ENCODE peak calls at places on chromosomes 1 and 21, in nine cellular contexts. W, B, R, G, Q, K, C, X and I are unnamed samples.

GRCh38 chr1:214331827-214332423 is 51.0 kb downstream of the SMYD2 start:
- DNase-seq in R (peak; percentile 33), B (peak; percentile 2), G (peak; percentile 33), K (peak; percentile 65), Q (peak; percentile 59), W (peak; percentile 61), C (peak; percentile 70), X (peak; percentile 64), I (peak; percentile 45)

GRCh38 chr1:227855687-227856086 is 40.2 kb downstream of the PRSS38 start:
- DNase-seq in K (no peak), W (no peak), Q (no peak), X (no peak), B (no peak), C (no peak), G (no peak), R (no peak), I (no peak)

GRCh38 chr1:237492359-237492758 is 398.4 kb downstream of the ZP4 start:
- DNase-seq in G (no peak), Q (no peak), C (no peak), B (no peak), R (no peak), K (no peak), X (peak; percentile 1), W (no peak), I (no peak)

GRCh38 chr1:32266926-32267645 is 16.0 kb downstream of the LCK start:
- DNase-seq in B (no peak), Q (peak; percentile 56), G (no peak), K (no peak), W (no peak), R (no peak), X (no peak), C (no peak), I (no peak)

GRCh38 chr1:26361605-26362122 is 7.7 kb upstream of the CRYBG2 start:
- DNase-seq in B (no peak), W (no peak), Q (no peak), G (no peak), K (no peak), X (no peak), R (no peak), C (no peak), I (no peak)

GRCh38 chr1:6007318-6008083 is 15.3 kb upstream of the NPHP4 start:
- DNase-seq in C (no peak), G (no peak), Q (peak; percentile 80), B (no peak), W (no peak), K (no peak), X (no peak), R (no peak), I (no peak)

GRCh38 chr1:100122177-100122576 is 10.6 kb downstream of the SASS6 start:
- DNase-seq in R (no peak), C (no peak), K (no peak), Q (no peak), G (no peak), X (no peak), W (no peak), B (no peak), I (no peak)

GRCh38 chr1:67675800-67676199 is 9.2 kb upstream of the GADD45A start:
- DNase-seq in B (no peak), R (no peak), K (no peak), W (no peak), X (no peak), G (no peak), C (no peak), Q (no peak), I (no peak)

GRCh38 chr1:40651138-40651857 is 14.2 kb downstream of the RIMS3 start:
- DNase-seq in G (no peak), R (no peak), W (peak; percentile 82), K (no peak), X (peak; percentile 27), Q (no peak), B (no peak), C (no peak), I (no peak)

GRCh38 chr1:175675017-175675416 is 68.4 kb downstream of the TNR start:
- DNase-seq in B (no peak), C (no peak), R (no peak), X (no peak), Q (no peak), W (no peak), G (no peak), K (no peak), I (no peak)

GRCh38 chr1:8397511-8397910 is 79.6 kb downstream of the SLC45A1 start:
- DNase-seq in W (no peak), R (no peak), Q (peak; percentile 28), B (no peak), K (no peak), G (no peak), C (no peak), X (peak; percentile 64), I (no peak)

GRCh38 chr1:88985033-88985432 is 7.4 kb downstream of the KYAT3 start:
- DNase-seq in Q (peak; percentile 90), R (no peak), W (no peak), K (no peak), B (no peak), G (no peak), C (no peak), X (no peak), I (peak; percentile 70)

GRCh38 chr1:62588000-62588399 is 9.3 kb upstream of the ANGPTL3 start:
- DNase-seq in R (no peak), K (no peak), Q (peak; percentile 8), X (no peak), C (no peak), G (no peak), W (no peak), B (no peak), I (no peak)

GRCh38 chr1:213423585-213423984 is 372.5 kb downstream of the RPS6KC1 start:
- DNase-seq in X (no peak), G (no peak), W (no peak), K (no peak), C (no peak), B (no peak), R (no peak), Q (no peak), I (peak; percentile 79)

GRCh38 chr1:62530516-62531154 is 66.7 kb upstream of the ANGPTL3 start:
- DNase-seq in W (peak; percentile 52), C (no peak), K (peak; percentile 32), Q (peak; percentile 36), X (no peak), R (no peak), B (no peak), G (no peak), I (no peak)

GRCh38 chr1:203200059-203200553 is 13.6 kb upstream of the CHI3L1 start:
- DNase-seq in B (no peak), X (no peak), K (no peak), C (no peak), W (no peak), Q (no peak), G (no peak), R (no peak), I (no peak)

GRCh38 chr1:41044197-41044596 is 22.7 kb upstream of the SLFNL1 start:
- DNase-seq in R (no peak), G (no peak), X (no peak), W (peak; percentile 39), C (no peak), B (no peak), Q (no peak), K (no peak), I (no peak)

GRCh38 chr1:10714337-10715114 is 81.9 kb downstream of the CASZ1 start:
- DNase-seq in R (no peak), G (no peak), B (no peak), W (no peak), K (no peak), X (no peak), C (no peak), Q (peak; percentile 16), I (peak; percentile 19)

GRCh38 chr1:239987103-239987745 is 104.5 kb upstream of the FMN2 start:
- DNase-seq in K (peak; percentile 45), C (peak; percentile 32), B (no peak), W (no peak), R (no peak), G (no peak), X (peak; percentile 28), Q (peak; percentile 41), I (peak; percentile 55)

GRCh38 chr1:170580636-170581035 is 48.7 kb downstream of the GORAB start:
- DNase-seq in K (no peak), G (no peak), B (no peak), C (no peak), Q (no peak), X (no peak), R (no peak), W (no peak), I (no peak)

GRCh38 chr1:202861420-202862121 is 27.4 kb downstream of the RABIF start:
- DNase-seq in B (peak; percentile 12), W (peak; percentile 94), G (peak; percentile 5), C (peak; percentile 59), K (peak; percentile 91), X (peak; percentile 83), R (peak; percentile 2), Q (peak; percentile 95), I (peak; percentile 93)

GRCh38 chr1:245380790-245381535 is 226.2 kb downstream of the KIF26B start:
- DNase-seq in X (peak; percentile 62), Q (peak; percentile 26), K (no peak), B (no peak), C (no peak), G (no peak), W (no peak), R (no peak), I (peak; percentile 29)

GRCh38 chr21:15732290-15732995 is 2.7 kb downstream of the USP25 start:
- DNase-seq in R (no peak), C (no peak), Q (peak; percentile 39), B (no peak), K (no peak), X (peak; percentile 68), G (no peak), W (no peak), I (no peak)

GRCh38 chr1:79695133-79695532 is 688.6 kb upstream of the ADGRL4 start:
- DNase-seq in C (no peak), X (no peak), Q (no peak), B (no peak), K (no peak), W (no peak), R (no peak), G (no peak), I (no peak)

GRCh38 chr1:65377496-65378268 is 42.8 kb upstream of the LEPR start:
- DNase-seq in K (no peak), R (no peak), C (no peak), B (no peak), X (no peak), W (no peak), Q (no peak), G (no peak), I (no peak)

GRCh38 chr1:167517535-167518330 is 596 bp downstream of the CD247 start:
- DNase-seq in W (peak; percentile 40), K (no peak), B (peak; percentile 85), R (peak; percentile 77), G (peak; percentile 78), C (peak; percentile 96), X (no peak), Q (peak; percentile 91), I (no peak)

GRCh38 chr1:20328201-20328600 is 37.5 kb downstream of the VWA5B1 start:
- DNase-seq in X (no peak), G (no peak), C (no peak), B (no peak), W (no peak), K (no peak), R (no peak), Q (no peak), I (no peak)

GRCh38 chr21:25862596-25862995 is 127.8 kb downstream of the GABPA start:
- DNase-seq in X (peak; percentile 63), W (no peak), B (no peak), R (no peak), C (peak; percentile 13), Q (peak; percentile 26), K (no peak), G (no peak), I (peak; percentile 1)

GRCh38 chr1:23567629-23567995 is 8.3 kb upstream of the ID3 start:
- DNase-seq in B (no peak), W (peak; percentile 44), C (no peak), R (no peak), K (no peak), G (no peak), Q (no peak), X (no peak), I (no peak)

GRCh38 chr1:86067626-86068025 is 88.9 kb downstream of the COL24A1 start:
- DNase-seq in X (no peak), R (no peak), C (no peak), B (no peak), K (no peak), Q (no peak), W (no peak), G (no peak), I (no peak)

GRCh38 chr1:116570358-116571214 is at the start of gene CD58:
- DNase-seq in B (peak; percentile 75), C (peak; percentile 92), W (peak; percentile 96), X (peak; percentile 88), R (peak; percentile 66), K (peak; percentile 78), Q (peak; percentile 97), G (peak; percentile 75), I (peak; percentile 69)